ENCODE peak calls at places on chromosomes 2 and 18, in seven cellular contexts. V is cardiac fibroblast, B is epithelial cell of esophagus, T is fibroblast of the aortic adventitia, N is omental fat pad, C is nephron progenitor cell, O is OCI-LY7. M is an unnamed sample.

GRCh38 chr2:113098061-113098460 is 29.3 kb upstream of the IL1RN start:
- DNase-seq in V (no peak), B (no peak), T (no peak), N (no peak), C (no peak), O (no peak), M (no peak)

GRCh38 chr18:36546876-36547275 is 249.4 kb downstream of the FHOD3 start:
- DNase-seq in V (no peak), B (no peak), T (no peak), N (no peak), C (no peak), O (no peak), M (no peak)

GRCh38 chr2:239930378-239930777 is 94.8 kb downstream of the NDUFA10 start:
- DNase-seq in V (no peak), B (no peak), T (no peak), N (no peak), C (no peak), O (no peak), M (no peak)

GRCh38 chr2:71001592-71002570 is 7.2 kb upstream of the TEX261 start:
- DNase-seq in V (no peak), B (no peak), T (no peak), N (no peak), C (peak), O (no peak), M (no peak)

GRCh38 chr2:76850969-76851368 is 671.2 kb downstream of the LRRTM4 start:
- DNase-seq in V (no peak), B (no peak), T (no peak), N (no peak), C (no peak), O (no peak), M (no peak)

GRCh38 chr2:165743442-165743841 is 50.6 kb downstream of the GALNT3 start:
- DNase-seq in V (no peak), B (no peak), T (no peak), N (no peak), C (no peak), O (peak), M (no peak)

GRCh38 chr2:69380072-69380917 is 6.7 kb downstream of the GFPT1 start:
- DNase-seq in V (peak), B (no peak), T (peak), N (no peak), C (no peak), O (no peak), M (no peak)

GRCh38 chr2:238560234-238560633 is 133.5 kb downstream of the ASB1 start:
- DNase-seq in V (no peak), B (no peak), T (no peak), N (no peak), C (no peak), O (no peak), M (no peak)

GRCh38 chr18:68233043-68233442 is 481.9 kb downstream of the TMX3 start:
- DNase-seq in V (no peak), B (no peak), T (no peak), N (no peak), C (no peak), O (no peak), M (no peak)

GRCh38 chr2:175147196-175147595 is 20.8 kb downstream of the ATF2 start:
- DNase-seq in V (peak), B (no peak), T (peak), N (no peak), C (no peak), O (no peak), M (no peak)

GRCh38 chr2:231704017-231704416 is 4.3 kb upstream of the PTMA start:
- DNase-seq in V (no peak), B (no peak), T (no peak), N (no peak), C (no peak), O (no peak), M (no peak)

GRCh38 chr18:31792580-31792911 is 31.9 kb upstream of the SLC25A52 start:
- DNase-seq in V (no peak), B (no peak), T (no peak), N (no peak), C (no peak), O (no peak), M (no peak)

GRCh38 chr18:25490316-25490715 is 138.3 kb upstream of the ZNF521 start:
- DNase-seq in V (no peak), B (no peak), T (no peak), N (no peak), C (no peak), O (no peak), M (peak)

GRCh38 chr2:10901160-10901559 is 10.6 kb upstream of the KCNF1 start:
- DNase-seq in V (peak), B (peak), T (no peak), N (no peak), C (no peak), O (no peak), M (peak)

GRCh38 chr18:67109535-67109934 is 407.0 kb downstream of the DSEL start:
- DNase-seq in V (no peak), B (no peak), T (no peak), N (no peak), C (no peak), O (no peak), M (no peak)

GRCh38 chr18:9669016-9669415 is 39.1 kb upstream of the RAB31 start:
- DNase-seq in V (no peak), B (no peak), T (no peak), N (no peak), C (no peak), O (no peak), M (no peak)

GRCh38 chr18:9671214-9671613 is 36.9 kb upstream of the RAB31 start:
- DNase-seq in V (no peak), B (peak), T (no peak), N (no peak), C (no peak), O (no peak), M (peak)

GRCh38 chr18:9679125-9679524 is 29.0 kb upstream of the RAB31 start:
- DNase-seq in V (no peak), B (no peak), T (no peak), N (no peak), C (no peak), O (no peak), M (no peak)

DNA sequence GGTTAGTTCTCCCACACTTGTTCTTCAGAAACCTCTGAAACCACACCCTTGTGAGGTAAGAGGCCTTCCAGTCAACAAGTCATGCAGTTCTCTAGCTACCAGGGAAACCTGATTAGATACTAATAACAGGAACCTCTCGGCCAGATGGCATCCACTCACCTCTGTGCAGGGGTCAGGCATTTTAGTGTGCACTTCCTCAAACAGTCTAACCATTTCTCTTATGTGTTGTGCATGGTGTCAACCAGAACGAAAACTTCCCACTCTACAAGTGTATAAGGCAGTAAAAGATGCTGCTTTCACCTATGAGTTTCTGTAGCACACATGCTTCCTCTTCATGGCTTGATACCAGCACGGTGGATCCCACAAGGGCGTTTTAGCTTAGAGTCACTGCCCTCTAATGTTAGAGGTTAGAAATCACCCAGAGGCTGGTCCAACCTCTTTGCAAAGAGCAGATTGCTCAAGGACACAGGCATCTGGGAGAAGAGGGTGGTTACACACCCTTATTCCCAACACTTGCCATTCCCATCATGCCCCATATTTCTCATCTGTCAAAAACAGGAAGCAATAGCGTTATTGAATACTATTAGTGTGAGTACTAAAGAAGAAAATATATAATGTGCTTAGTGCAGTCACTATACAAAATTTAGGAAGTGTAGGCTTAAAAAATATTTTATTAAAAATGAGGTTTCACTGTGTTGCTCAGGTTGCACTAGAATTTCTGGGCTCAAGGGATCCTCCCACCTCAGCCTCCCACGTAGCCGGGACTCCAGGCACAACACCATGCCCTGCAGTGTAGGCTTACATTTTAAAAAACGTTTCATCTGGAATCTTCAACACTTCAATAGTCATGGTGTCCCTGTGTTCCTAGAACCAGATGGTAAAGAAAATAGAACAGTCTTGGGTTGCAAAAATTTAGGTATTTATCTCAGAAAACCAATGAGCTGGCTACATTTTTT is 34.5 kb upstream of the RAB31 start:
- DNase-seq in V (peak), B (peak), T (peak), N (no peak), C (no peak), O (peak), M (peak)
- TF ChIP-seq CTCF in V (peak), B (peak), T (peak), N (no peak), C (no peak), O (peak), M (peak)

GRCh38 chr18:23585897-23586248 is 433 bp downstream of the NPC1 start:
- DNase-seq in V (no peak), B (no peak), T (no peak), N (no peak), C (no peak), O (no peak), M (no peak)

GRCh38 chr18:23585007-23585871 is 1.1 kb downstream of the NPC1 start:
- DNase-seq in V (peak), B (peak), T (peak), N (no peak), C (peak), O (peak), M (peak)

GRCh38 chr18:23584019-23584970 is 2.0 kb downstream of the NPC1 start:
- DNase-seq in V (no peak), B (no peak), T (no peak), N (no peak), C (no peak), O (no peak), M (no peak)

GRCh38 chr18:23587220-23587642 is 925 bp upstream of the NPC1 start:
- DNase-seq in V (no peak), B (no peak), T (no peak), N (no peak), C (no peak), O (no peak), M (no peak)

DNA sequence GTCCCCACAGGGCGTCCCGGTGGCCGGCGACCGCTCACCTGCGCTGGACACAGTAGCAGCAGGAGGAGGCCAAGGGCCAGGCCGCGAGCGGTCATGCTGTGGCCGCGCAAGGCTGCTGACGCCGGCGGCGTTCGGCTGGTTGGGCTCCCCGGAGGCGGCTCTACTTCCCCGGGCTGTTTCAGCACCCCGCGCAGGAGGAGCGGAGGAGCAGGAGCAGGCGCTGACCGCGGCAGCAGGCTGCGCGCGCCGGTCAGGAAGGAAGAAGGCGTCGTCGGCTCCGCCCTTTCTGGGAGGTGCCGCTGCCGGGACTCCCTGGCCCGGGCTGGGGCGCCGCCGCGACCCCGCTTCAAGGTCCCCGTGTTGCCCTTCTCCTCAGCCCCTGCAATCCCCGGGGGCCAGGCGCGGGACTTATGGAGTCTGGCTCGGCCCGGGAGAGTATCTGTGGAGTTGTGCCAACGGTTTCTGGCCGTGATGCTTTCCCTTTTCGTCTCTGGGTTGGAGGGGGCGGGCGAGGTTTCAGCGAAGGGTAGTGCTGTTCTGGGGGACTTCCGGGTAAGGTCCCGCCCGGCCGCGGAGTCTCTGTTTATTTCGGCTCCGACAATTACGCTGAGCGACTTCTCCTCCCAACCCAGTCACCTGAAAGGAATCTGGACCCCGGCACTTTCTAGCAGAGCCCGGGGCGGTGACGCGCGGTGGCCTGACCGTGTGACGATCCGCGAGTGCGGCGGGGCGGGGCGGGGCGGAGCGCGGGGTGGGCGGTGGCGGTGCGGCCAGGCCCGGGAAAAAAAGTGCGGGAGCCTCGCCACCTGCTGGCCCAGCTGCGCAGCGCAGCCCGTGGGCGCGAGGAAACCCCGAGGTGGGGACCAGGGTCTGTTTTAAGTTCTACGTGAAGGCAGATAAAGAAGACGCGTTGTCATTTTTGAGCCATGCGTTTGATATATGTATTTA is at the start of gene NPC1:
- DNase-seq in V (peak), B (peak), T (peak), N (peak), C (peak), O (peak), M (peak)
- TF ChIP-seq CTCF in V (peak), B (peak), T (peak), N (peak), C (peak), O (peak), M (peak)

DNA sequence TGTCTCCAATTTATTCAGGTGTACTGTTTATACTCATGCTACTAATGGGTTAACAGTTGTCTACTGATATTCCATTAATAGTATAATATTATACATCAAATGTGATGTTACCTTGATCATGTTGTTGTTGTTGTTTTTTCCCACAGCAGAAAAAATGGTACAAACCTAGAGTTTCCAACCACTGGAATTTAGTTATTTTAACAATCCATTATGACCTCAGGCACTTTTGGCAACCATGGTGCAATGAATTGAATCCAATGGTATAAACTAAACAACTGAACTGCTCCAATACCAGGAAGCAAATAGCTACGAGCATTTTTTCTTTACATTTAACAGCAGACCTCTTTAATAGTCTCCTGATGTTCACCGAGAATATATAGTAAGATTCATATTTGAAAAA is 31.0 kb upstream of the C2orf66 start:
- DNase-seq in V (no peak), B (no peak), T (no peak), N (no peak), C (no peak), O (no peak), M (no peak)
- TF ChIP-seq CTCF in V (no peak), B (no peak), T (no peak), N (no peak), C (no peak), O (no peak), M (no peak)

DNA sequence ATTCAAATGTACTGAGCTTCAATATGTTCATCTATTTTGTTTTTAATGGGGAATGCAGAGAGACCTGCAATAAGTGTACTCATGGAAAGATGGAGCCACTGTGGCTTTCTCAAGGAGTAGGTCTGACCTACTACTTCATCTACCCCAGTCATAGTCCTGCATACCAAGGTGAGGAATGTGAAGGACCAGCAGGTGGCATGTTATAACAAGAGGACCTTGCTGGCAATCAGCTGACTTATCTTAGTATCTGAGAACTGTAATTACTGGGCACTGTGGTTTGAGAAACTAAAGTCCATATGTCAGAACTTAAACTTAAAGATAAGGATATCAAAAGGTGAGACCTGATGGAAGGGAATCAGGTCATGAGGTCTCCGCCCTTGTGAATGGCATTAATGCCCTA is 1104.2 kb downstream of the BCL11A start:
- DNase-seq in V (no peak), B (peak), T (no peak), N (no peak), C (no peak), O (peak), M (peak)
- TF ChIP-seq CTCF in V (no peak), B (peak), T (no peak), N (no peak), C (no peak), O (peak), M (peak)